ENCODE peak calls at places on chromosomes 5 and 9, in nine cellular contexts. T is IMR-90, D is mammary epithelial cell, V is endothelial cell of umbilical vein, Z is hepatocyte, P is GM23338, J is astrocyte, O is HCT116, L is fibroblast of lung. C is an unnamed sample.

GRCh38 chr9:126399251-126399650 is 72.6 kb downstream of the MVB12B start:
- DNase-seq in T (peak; percentile 35), D (no peak), V (no peak), Z (no peak), P (no peak), J (peak; percentile 30), O (no peak), L (no peak), C (no peak)

GRCh38 chr5:56060276-56061110 is 65.7 kb upstream of the IL6ST start:
- DNase-seq in T (no peak), D (no peak), V (no peak), Z (no peak), P (no peak), J (peak; percentile 39), O (no peak), L (no peak), C (no peak)

GRCh38 chr5:43358338-43358737 is 45.1 kb upstream of the HMGCS1 start:
- DNase-seq in T (no peak), D (no peak), V (no peak), Z (no peak), P (no peak), J (no peak), O (no peak), L (no peak), C (no peak)

GRCh38 chr5:173326501-173326960 is 1.7 kb downstream of the STC2 start:
- DNase-seq in T (peak; percentile 92), D (no peak), V (peak; percentile 38), Z (no peak), P (no peak), J (peak; percentile 91), O (no peak), L (peak; percentile 90), C (peak; percentile 51)

GRCh38 chr9:132141364-132141947 is 20.4 kb upstream of the NTNG2 start:
- DNase-seq in T (no peak), D (peak; percentile 48), V (no peak), Z (no peak), P (peak; percentile 48), J (peak; percentile 12), O (no peak), L (peak; percentile 11), C (no peak)

GRCh38 chr5:96381526-96381925 is 51.5 kb downstream of the PCSK1 start:
- DNase-seq in T (no peak), D (no peak), V (no peak), Z (peak; percentile 10), P (peak; percentile 12), J (no peak), O (no peak), L (no peak), C (no peak)

GRCh38 chr9:2117527-2117926 is 102.4 kb downstream of the SMARCA2 start:
- DNase-seq in T (no peak), D (no peak), V (no peak), Z (no peak), P (no peak), J (no peak), O (no peak), L (no peak), C (no peak)

GRCh38 chr9:8784813-8785212 is 985.2 kb upstream of the DMAC1 start:
- DNase-seq in T (no peak), D (no peak), V (no peak), Z (no peak), P (no peak), J (no peak), O (no peak), L (peak; percentile 74), C (no peak)

GRCh38 chr9:130468566-130468965 is 23.8 kb downstream of the ASS1 start:
- DNase-seq in T (no peak), D (no peak), V (no peak), Z (no peak), P (no peak), J (no peak), O (no peak), L (no peak), C (no peak)

GRCh38 chr5:124034963-124035362 is 523.0 kb downstream of the CSNK1G3 start:
- DNase-seq in T (no peak), D (no peak), V (no peak), Z (no peak), P (no peak), J (no peak), O (no peak), L (no peak), C (no peak)

GRCh38 chr5:96752341-96753016 is 55.3 kb downstream of the ERAP1 start:
- DNase-seq in T (peak; percentile 69), D (peak; percentile 12), V (peak; percentile 71), Z (peak; percentile 86), P (peak; percentile 85), J (peak; percentile 28), O (peak; percentile 36), L (peak; percentile 82), C (no peak)

GRCh38 chr5:134427540-134428041 is 15.9 kb upstream of the CDKN2AIPNL start:
- DNase-seq in T (no peak), D (no peak), V (no peak), Z (no peak), P (peak; percentile 95), J (no peak), O (no peak), L (no peak), C (no peak)

GRCh38 chr9:107109324-107109723 is 173.8 kb upstream of the RAD23B start:
- DNase-seq in T (no peak), D (no peak), V (no peak), Z (no peak), P (no peak), J (no peak), O (no peak), L (no peak), C (no peak)

GRCh38 chr9:92734931-92735906 is 29.4 kb downstream of the BICD2 start:
- DNase-seq in T (no peak), D (no peak), V (no peak), Z (no peak), P (no peak), J (no peak), O (no peak), L (no peak), C (no peak)

GRCh38 chr5:90264930-90265857 is 144.4 kb downstream of the CETN3 start:
- DNase-seq in T (peak; percentile 61), D (peak; percentile 5), V (peak; percentile 72), Z (peak; percentile 85), P (peak; percentile 83), J (peak; percentile 56), O (peak; percentile 58), L (peak; percentile 74), C (no peak)

GRCh38 chr9:68690088-68690487 is 15.0 kb upstream of the PIP5K1B start:
- DNase-seq in T (no peak), D (no peak), V (peak; percentile 43), Z (peak; percentile 73), P (peak; percentile 41), J (no peak), O (no peak), L (peak; percentile 28), C (no peak)

GRCh38 chr9:99823392-99824377 is 2.0 kb downstream of the NR4A3 start:
- DNase-seq in T (peak; percentile 47), D (peak; percentile 43), V (peak; percentile 48), Z (peak; percentile 48), P (peak; percentile 50), J (peak; percentile 26), O (no peak), L (peak; percentile 53), C (peak; percentile 33)

GRCh38 chr9:82606761-82607382 is 456.1 kb downstream of the RASEF start:
- DNase-seq in T (peak; percentile 81), D (peak; percentile 35), V (peak; percentile 57), Z (peak; percentile 76), P (peak; percentile 88), J (peak; percentile 50), O (peak; percentile 8), L (peak; percentile 85), C (peak; percentile 37)

GRCh38 chr5:141714542-141715303 is 32.7 kb upstream of the ARAP3 start:
- DNase-seq in T (no peak), D (peak; percentile 72), V (no peak), Z (no peak), P (no peak), J (no peak), O (no peak), L (no peak), C (peak; percentile 87)

GRCh38 chr9:36858805-36859375 is 175.2 kb downstream of the PAX5 start:
- DNase-seq in T (no peak), D (no peak), V (no peak), Z (no peak), P (no peak), J (no peak), O (no peak), L (no peak), C (no peak)
- H4K20me1 ChIP-seq in T (no peaks in the 10 kb centered on the region), D (no peaks in the 10 kb centered on the region), V (no peaks in the 10 kb centered on the region), Z (no peaks in the 10 kb centered on the region), P (no peaks in the 10 kb centered on the region), J (no peaks in the 10 kb centered on the region), O (no peaks in the 10 kb centered on the region), L (no peaks in the 10 kb centered on the region), C (no peaks in the 10 kb centered on the region)

DNA sequence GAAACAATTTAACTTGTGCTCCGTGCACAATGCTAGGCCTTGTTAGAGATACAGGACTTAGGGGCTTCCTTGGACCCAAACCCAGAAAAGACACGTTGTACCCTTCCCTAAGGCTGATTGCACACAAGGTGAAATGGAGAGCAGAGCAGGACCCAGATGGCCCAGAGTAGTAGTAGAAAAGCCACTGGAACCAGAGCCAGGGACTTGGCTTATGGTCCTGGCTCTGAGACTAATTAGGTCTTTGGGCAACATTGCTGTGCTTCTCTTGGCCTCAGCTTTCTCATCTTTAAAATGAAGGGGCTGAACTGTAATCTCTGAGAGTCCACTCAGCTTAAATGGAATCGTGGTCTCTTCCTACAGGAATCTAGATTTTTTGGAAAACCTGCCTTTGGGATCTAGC is 42.3 kb downstream of the EBF1 start:
- DNase-seq in T (no peak), D (no peak), V (no peak), Z (no peak), P (no peak), J (no peak), O (no peak), L (no peak), C (no peak)
- H4K20me1 ChIP-seq in T (no peaks in the 10 kb centered on the region), D (no peaks in the 10 kb centered on the region), V (no peaks in the 10 kb centered on the region), Z (no peaks in the 10 kb centered on the region), P (peaks cover 3% of the 10 kb centered on the region), J (no peaks in the 10 kb centered on the region), O (no peaks in the 10 kb centered on the region), L (no peaks in the 10 kb centered on the region), C (peaks cover 3% of the 10 kb centered on the region)

GRCh38 chr5:60673329-60673728 is 26.6 kb downstream of the DEPDC1B start:
- DNase-seq in T (no peak), D (no peak), V (no peak), Z (peak; percentile 44), P (no peak), J (no peak), O (no peak), L (no peak), C (no peak)
- H4K20me1 ChIP-seq in T (no peaks in the 10 kb centered on the region), D (no peaks in the 10 kb centered on the region), V (no peaks in the 10 kb centered on the region), Z (no peaks in the 10 kb centered on the region), P (peaks cover 21% of the 10 kb centered on the region), J (no peaks in the 10 kb centered on the region), O (no peaks in the 10 kb centered on the region), L (no peaks in the 10 kb centered on the region), C (no peaks in the 10 kb centered on the region)

DNA sequence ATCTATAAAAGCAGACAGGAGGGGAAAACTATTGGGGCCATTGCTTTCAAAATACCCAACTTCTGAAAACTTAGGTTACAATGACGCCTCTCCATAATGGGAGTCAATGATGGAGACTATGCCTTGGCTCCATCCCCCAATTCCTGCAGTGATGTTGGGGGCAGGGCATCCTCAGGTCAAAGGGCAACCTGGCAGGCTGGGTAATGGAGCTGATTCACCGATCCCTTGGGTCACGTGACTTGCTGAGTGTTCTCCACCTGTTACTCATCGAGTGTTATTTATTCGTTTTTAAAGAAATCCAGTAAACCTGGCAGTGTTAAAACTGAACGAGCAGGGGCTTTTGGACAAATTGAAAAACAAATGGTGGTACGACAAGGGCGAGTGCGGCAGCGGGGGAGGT is 244.4 kb downstream of the FAM114A2 start:
- DNase-seq in T (no peak), D (no peak), V (no peak), Z (no peak), P (no peak), J (no peak), O (no peak), L (no peak), C (no peak)
- H4K20me1 ChIP-seq in T (no peaks in the 10 kb centered on the region), D (no peaks in the 10 kb centered on the region), V (no peaks in the 10 kb centered on the region), Z (no peaks in the 10 kb centered on the region), P (no peaks in the 10 kb centered on the region), J (no peaks in the 10 kb centered on the region), O (no peaks in the 10 kb centered on the region), L (no peaks in the 10 kb centered on the region), C (no peaks in the 10 kb centered on the region)